ENCODE peak calls at places on chromosomes 13 and 19, in five cellular contexts. One of them, this sample, is unnamed.

GRCh38 chr19:33416307-33417215 is 43.1 kb downstream of the CEBPG start:
- DNase-seq in brain microvascular endothelial cell: peak; percentile 66
- DNase-seq in HFFc6: peak; percentile 50
- DNase-seq in pancreas: no peak
- DNase-seq in activated B cell treated with CpG ODN at 0.5 μM for 24 hours: peak; percentile 48
- DNase-seq in this sample: peak; percentile 84

GRCh38 chr19:45574526-45574925 is 10.1 kb downstream of the OPA3 start:
- DNase-seq in brain microvascular endothelial cell: no peak
- DNase-seq in pancreas: no peak
- DNase-seq in HFFc6: no peak
- DNase-seq in activated B cell treated with CpG ODN at 0.5 μM for 24 hours: no peak
- DNase-seq in this sample: no peak

GRCh38 chr19:15251749-15252397 is 19.6 kb upstream of the EPHX3 start:
- DNase-seq in brain microvascular endothelial cell: peak; percentile 92
- DNase-seq in HFFc6: peak; percentile 94
- DNase-seq in activated B cell treated with CpG ODN at 0.5 μM for 24 hours: no peak
- DNase-seq in pancreas: peak; percentile 60
- DNase-seq in this sample: peak; percentile 74

GRCh38 chr19:3186377-3186688 is 603 bp downstream of the NCLN start:
- DNase-seq in HFFc6: no peak
- DNase-seq in activated B cell treated with CpG ODN at 0.5 μM for 24 hours: no peak
- DNase-seq in pancreas: peak; percentile 60
- DNase-seq in brain microvascular endothelial cell: no peak
- DNase-seq in this sample: no peak

GRCh38 chr13:36344886-36345437 is 1.2 kb downstream of the SPART start:
- DNase-seq in HFFc6: no peak
- DNase-seq in pancreas: no peak
- DNase-seq in brain microvascular endothelial cell: no peak
- DNase-seq in activated B cell treated with CpG ODN at 0.5 μM for 24 hours: no peak
- DNase-seq in this sample: no peak

GRCh38 chr19:5264453-5264852 is 76.2 kb downstream of the PTPRS start:
- DNase-seq in HFFc6: no peak
- DNase-seq in pancreas: no peak
- DNase-seq in activated B cell treated with CpG ODN at 0.5 μM for 24 hours: no peak
- DNase-seq in brain microvascular endothelial cell: no peak
- DNase-seq in this sample: no peak

GRCh38 chr19:9914315-9915207 is 21.8 kb downstream of the OLFM2 start:
- DNase-seq in HFFc6: peak; percentile 66
- DNase-seq in pancreas: peak; percentile 83
- DNase-seq in activated B cell treated with CpG ODN at 0.5 μM for 24 hours: peak; percentile 35
- DNase-seq in brain microvascular endothelial cell: peak; percentile 72
- DNase-seq in this sample: peak; percentile 80

GRCh38 chr19:8641908-8642547 is 11.6 kb downstream of the NFILZ start:
- DNase-seq in activated B cell treated with CpG ODN at 0.5 μM for 24 hours: no peak
- DNase-seq in brain microvascular endothelial cell: peak; percentile 68
- DNase-seq in HFFc6: peak; percentile 45
- DNase-seq in pancreas: no peak
- DNase-seq in this sample: no peak

GRCh38 chr13:26996965-26997752 is 174.5 kb downstream of the USP12 start:
- DNase-seq in HFFc6: no peak
- DNase-seq in pancreas: no peak
- DNase-seq in brain microvascular endothelial cell: no peak
- DNase-seq in activated B cell treated with CpG ODN at 0.5 μM for 24 hours: no peak
- DNase-seq in this sample: no peak

GRCh38 chr19:8105471-8105870 is 43.9 kb downstream of the FBN3 start:
- DNase-seq in HFFc6: no peak
- DNase-seq in pancreas: no peak
- DNase-seq in activated B cell treated with CpG ODN at 0.5 μM for 24 hours: no peak
- DNase-seq in brain microvascular endothelial cell: no peak
- DNase-seq in this sample: no peak

GRCh38 chr19:2477732-2478191 is 1.8 kb downstream of the GADD45B start:
- DNase-seq in HFFc6: peak; percentile 17
- DNase-seq in pancreas: peak; percentile 60
- DNase-seq in brain microvascular endothelial cell: no peak
- DNase-seq in activated B cell treated with CpG ODN at 0.5 μM for 24 hours: peak; percentile 45
- DNase-seq in this sample: no peak

GRCh38 chr13:106153041-106153440 is 382.4 kb downstream of the EFNB2 start:
- DNase-seq in activated B cell treated with CpG ODN at 0.5 μM for 24 hours: no peak
- DNase-seq in pancreas: no peak
- DNase-seq in brain microvascular endothelial cell: no peak
- DNase-seq in HFFc6: no peak
- DNase-seq in this sample: no peak

GRCh38 chr19:38062959-38063786 is 156.2 kb downstream of the SIPA1L3 start:
- DNase-seq in activated B cell treated with CpG ODN at 0.5 μM for 24 hours: no peak
- DNase-seq in pancreas: no peak
- DNase-seq in brain microvascular endothelial cell: no peak
- DNase-seq in HFFc6: no peak
- DNase-seq in this sample: no peak

GRCh38 chr19:54009440-54009839 is 18.0 kb downstream of the CACNG6 start:
- DNase-seq in brain microvascular endothelial cell: no peak
- DNase-seq in HFFc6: no peak
- DNase-seq in activated B cell treated with CpG ODN at 0.5 μM for 24 hours: no peak
- DNase-seq in pancreas: no peak
- DNase-seq in this sample: no peak

GRCh38 chr19:16470541-16470910 is 1.2 kb downstream of the EPS15L1 start:
- DNase-seq in activated B cell treated with CpG ODN at 0.5 μM for 24 hours: no peak
- DNase-seq in pancreas: no peak
- DNase-seq in HFFc6: no peak
- DNase-seq in brain microvascular endothelial cell: no peak
- DNase-seq in this sample: no peak

GRCh38 chr19:3154957-3155736 is 19.3 kb downstream of the GNA15 start:
- DNase-seq in HFFc6: peak; percentile 99
- DNase-seq in activated B cell treated with CpG ODN at 0.5 μM for 24 hours: peak; percentile 62
- DNase-seq in pancreas: no peak
- DNase-seq in brain microvascular endothelial cell: peak; percentile 100
- DNase-seq in this sample: no peak

GRCh38 chr19:35911790-35912189 is 3.7 kb upstream of the TYROBP start:
- DNase-seq in activated B cell treated with CpG ODN at 0.5 μM for 24 hours: no peak
- DNase-seq in pancreas: peak; percentile 83
- DNase-seq in brain microvascular endothelial cell: no peak
- DNase-seq in HFFc6: no peak
- DNase-seq in this sample: no peak

GRCh38 chr13:107025991-107026390 is 458.1 kb upstream of the ARGLU1 start:
- DNase-seq in pancreas: peak; percentile 65
- DNase-seq in brain microvascular endothelial cell: peak; percentile 56
- DNase-seq in activated B cell treated with CpG ODN at 0.5 μM for 24 hours: no peak
- DNase-seq in HFFc6: no peak
- DNase-seq in this sample: no peak

GRCh38 chr19:44640518-44640917 is 3.2 kb upstream of the PVR start:
- DNase-seq in HFFc6: peak; percentile 38
- DNase-seq in activated B cell treated with CpG ODN at 0.5 μM for 24 hours: no peak
- DNase-seq in brain microvascular endothelial cell: no peak
- DNase-seq in pancreas: no peak
- DNase-seq in this sample: no peak

GRCh38 chr19:17755977-17756670 is 4.8 kb downstream of the FCHO1 start:
- DNase-seq in pancreas: peak; percentile 56
- DNase-seq in HFFc6: no peak
- DNase-seq in brain microvascular endothelial cell: peak; percentile 25
- DNase-seq in activated B cell treated with CpG ODN at 0.5 μM for 24 hours: peak; percentile 61
- DNase-seq in this sample: no peak

GRCh38 chr19:18425515-18426415 is 6.6 kb downstream of the SSBP4 start:
- DNase-seq in activated B cell treated with CpG ODN at 0.5 μM for 24 hours: no peak
- DNase-seq in pancreas: no peak
- DNase-seq in HFFc6: peak; percentile 74
- DNase-seq in brain microvascular endothelial cell: peak; percentile 52
- DNase-seq in this sample: no peak

GRCh38 chr13:65768545-65768944 is 1461.6 kb downstream of the PCDH9 start:
- DNase-seq in pancreas: no peak
- DNase-seq in brain microvascular endothelial cell: no peak
- DNase-seq in HFFc6: no peak
- DNase-seq in activated B cell treated with CpG ODN at 0.5 μM for 24 hours: no peak
- DNase-seq in this sample: no peak

GRCh38 chr19:41918653-41919244 is 9.5 kb downstream of the ERFL start:
- DNase-seq in HFFc6: no peak
- DNase-seq in brain microvascular endothelial cell: no peak
- DNase-seq in pancreas: no peak
- DNase-seq in activated B cell treated with CpG ODN at 0.5 μM for 24 hours: no peak
- DNase-seq in this sample: no peak

GRCh38 chr13:43058318-43058674 is 34.9 kb downstream of the DNAJC15 start:
- DNase-seq in pancreas: no peak
- DNase-seq in HFFc6: peak; percentile 95
- DNase-seq in brain microvascular endothelial cell: peak; percentile 81
- DNase-seq in activated B cell treated with CpG ODN at 0.5 μM for 24 hours: no peak
- DNase-seq in this sample: no peak

GRCh38 chr13:113879017-113879416 is 15.1 kb upstream of the GAS6 start:
- DNase-seq in brain microvascular endothelial cell: no peak
- DNase-seq in pancreas: no peak
- DNase-seq in HFFc6: no peak
- DNase-seq in activated B cell treated with CpG ODN at 0.5 μM for 24 hours: no peak
- DNase-seq in this sample: no peak

GRCh38 chr19:6536138-6536671 is 5.4 kb downstream of the TNFSF9 start:
- DNase-seq in pancreas: no peak
- DNase-seq in activated B cell treated with CpG ODN at 0.5 μM for 24 hours: peak; percentile 77
- DNase-seq in brain microvascular endothelial cell: peak; percentile 27
- DNase-seq in HFFc6: peak; percentile 27
- DNase-seq in this sample: no peak

DNA sequence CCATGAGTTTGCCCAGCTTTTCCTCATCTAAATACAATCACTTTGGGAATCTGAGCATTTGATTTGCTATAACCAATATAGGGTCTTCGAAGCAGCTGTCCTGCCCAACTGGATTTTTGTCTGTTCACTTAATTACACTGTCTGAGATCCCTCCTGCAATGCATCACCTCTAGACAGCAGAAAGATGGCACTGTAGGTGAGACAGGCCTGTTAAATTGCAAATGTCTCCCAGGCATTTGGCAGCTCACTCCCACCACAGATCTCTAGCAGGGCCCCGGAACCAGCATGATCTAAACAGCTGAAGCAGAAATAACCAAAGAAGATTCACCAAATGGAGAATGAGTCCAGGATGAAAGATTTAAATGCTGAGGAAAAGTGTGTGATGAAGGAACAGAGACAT is 41.9 kb upstream of the SERPINE3 start:
- DNase-seq in activated B cell treated with CpG ODN at 0.5 μM for 24 hours: no peak
- DNase-seq in pancreas: no peak
- DNase-seq in HFFc6: no peak
- DNase-seq in brain microvascular endothelial cell: no peak
- DNase-seq in this sample: no peak
- TF ChIP-seq CTCF in activated B cell treated with CpG ODN at 0.5 μM for 24 hours: no peak
- TF ChIP-seq CTCF in pancreas: no peak
- TF ChIP-seq CTCF in HFFc6: no peak
- TF ChIP-seq CTCF in brain microvascular endothelial cell: no peak
- TF ChIP-seq CTCF in this sample: no peak

DNA sequence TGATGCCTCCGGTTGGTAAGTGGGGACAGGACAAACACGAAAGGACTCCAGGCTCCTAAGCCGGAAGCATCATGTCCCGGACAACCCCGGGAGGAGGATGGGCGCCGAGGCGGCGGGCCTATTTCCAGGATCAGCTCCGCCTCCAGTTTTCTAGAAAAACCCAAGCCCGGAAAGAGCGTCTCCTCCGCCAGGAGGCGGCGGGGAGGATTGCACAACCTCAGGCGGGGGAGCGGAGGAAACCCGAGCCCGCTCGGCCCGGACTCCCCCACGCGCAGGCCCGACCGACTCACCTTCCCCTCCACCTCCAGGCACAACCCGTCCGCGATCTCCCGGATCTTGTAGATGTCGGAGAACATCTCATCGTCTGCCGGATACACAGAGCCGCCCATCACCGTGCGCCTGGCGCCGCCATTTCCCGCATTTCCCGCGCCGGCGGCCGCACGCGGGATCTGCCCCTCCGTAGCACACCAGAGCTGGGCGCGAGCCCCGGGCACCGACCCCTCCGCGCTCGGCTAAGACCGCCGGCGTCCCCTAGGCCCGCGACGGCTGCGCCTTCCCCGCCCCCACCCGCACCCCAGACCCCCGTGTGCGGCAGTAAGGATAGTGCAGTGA is 455 bp downstream of the TPT1 start:
- DNase-seq in brain microvascular endothelial cell: peak; percentile 82
- DNase-seq in activated B cell treated with CpG ODN at 0.5 μM for 24 hours: peak; percentile 70
- DNase-seq in HFFc6: peak; percentile 87
- DNase-seq in pancreas: peak; percentile 93
- DNase-seq in this sample: peak; percentile 86
- TF ChIP-seq CTCF in brain microvascular endothelial cell: peak; percentile 69
- TF ChIP-seq CTCF in activated B cell treated with CpG ODN at 0.5 μM for 24 hours: no peak
- TF ChIP-seq CTCF in HFFc6: peak; percentile 74
- TF ChIP-seq CTCF in pancreas: peak; percentile 26
- TF ChIP-seq CTCF in this sample: peak; percentile 58

GRCh38 chr19:51660975-51661600 is 14.5 kb upstream of the SIGLEC14 start:
- DNase-seq in HFFc6: peak; percentile 75
- DNase-seq in brain microvascular endothelial cell: peak; percentile 77
- DNase-seq in activated B cell treated with CpG ODN at 0.5 μM for 24 hours: peak; percentile 46
- DNase-seq in pancreas: peak; percentile 60
- DNase-seq in this sample: peak; percentile 84

GRCh38 chr19:51664131-51664530 is 17.5 kb upstream of the SIGLEC14 start:
- DNase-seq in brain microvascular endothelial cell: no peak
- DNase-seq in HFFc6: no peak
- DNase-seq in pancreas: no peak
- DNase-seq in activated B cell treated with CpG ODN at 0.5 μM for 24 hours: no peak
- DNase-seq in this sample: no peak

GRCh38 chr19:51663650-51664049 is 17.0 kb upstream of the SIGLEC14 start:
- DNase-seq in pancreas: no peak
- DNase-seq in brain microvascular endothelial cell: no peak
- DNase-seq in activated B cell treated with CpG ODN at 0.5 μM for 24 hours: no peak
- DNase-seq in HFFc6: no peak
- DNase-seq in this sample: no peak

GRCh38 chr19:51668167-51668566 is 21.5 kb upstream of the SIGLEC14 start:
- DNase-seq in brain microvascular endothelial cell: no peak
- DNase-seq in activated B cell treated with CpG ODN at 0.5 μM for 24 hours: no peak
- DNase-seq in pancreas: no peak
- DNase-seq in HFFc6: no peak
- DNase-seq in this sample: no peak

GRCh38 chr19:51664997-51665396 is 18.4 kb upstream of the SIGLEC14 start:
- DNase-seq in HFFc6: peak; percentile 36
- DNase-seq in pancreas: no peak
- DNase-seq in activated B cell treated with CpG ODN at 0.5 μM for 24 hours: no peak
- DNase-seq in brain microvascular endothelial cell: peak; percentile 17
- DNase-seq in this sample: no peak
- TF ChIP-seq CTCF in HFFc6: peak; percentile 79
- TF ChIP-seq CTCF in pancreas: no peak
- TF ChIP-seq CTCF in activated B cell treated with CpG ODN at 0.5 μM for 24 hours: no peak
- TF ChIP-seq CTCF in brain microvascular endothelial cell: peak; percentile 59
- TF ChIP-seq CTCF in this sample: no peak

GRCh38 chr13:70844391-70845108 is 736.3 kb upstream of the KLHL1 start:
- DNase-seq in brain microvascular endothelial cell: no peak
- DNase-seq in activated B cell treated with CpG ODN at 0.5 μM for 24 hours: no peak
- DNase-seq in HFFc6: no peak
- DNase-seq in pancreas: no peak
- DNase-seq in this sample: no peak

GRCh38 chr13:70841240-70842061 is 733.2 kb upstream of the KLHL1 start:
- DNase-seq in brain microvascular endothelial cell: no peak
- DNase-seq in HFFc6: no peak
- DNase-seq in pancreas: no peak
- DNase-seq in activated B cell treated with CpG ODN at 0.5 μM for 24 hours: no peak
- DNase-seq in this sample: no peak

DNA sequence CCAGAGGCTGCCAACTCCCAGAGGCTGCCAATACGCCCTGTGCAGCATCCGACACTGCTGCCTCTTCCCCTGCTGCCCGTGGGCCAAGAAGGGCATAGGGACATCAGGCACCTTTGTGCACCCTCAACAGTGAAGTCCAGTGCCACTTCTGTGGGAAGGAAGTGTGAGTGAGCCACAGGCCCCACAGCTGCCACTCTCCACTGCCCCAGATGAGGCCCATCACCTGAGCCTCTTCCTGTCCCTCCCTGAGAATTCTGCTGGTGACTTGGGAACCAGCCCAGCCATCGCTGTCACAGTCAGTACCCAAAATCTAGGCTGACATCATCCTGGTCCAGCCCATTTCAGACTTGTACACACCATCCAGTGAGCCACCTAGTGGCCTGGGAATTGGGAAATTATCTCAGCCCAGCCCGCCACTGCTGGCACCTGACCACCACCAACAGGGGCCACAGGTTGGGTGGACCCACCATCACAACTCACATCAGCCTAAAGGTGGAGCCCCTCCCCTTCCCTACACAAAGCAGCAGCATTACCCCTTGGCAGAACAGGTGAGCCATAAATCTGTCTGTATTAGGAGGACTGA is 733.9 kb upstream of the KLHL1 start:
- DNase-seq in brain microvascular endothelial cell: no peak
- DNase-seq in pancreas: no peak
- DNase-seq in HFFc6: no peak
- DNase-seq in activated B cell treated with CpG ODN at 0.5 μM for 24 hours: no peak
- DNase-seq in this sample: no peak
- TF ChIP-seq CTCF in brain microvascular endothelial cell: no peak
- TF ChIP-seq CTCF in pancreas: no peak
- TF ChIP-seq CTCF in HFFc6: no peak
- TF ChIP-seq CTCF in activated B cell treated with CpG ODN at 0.5 μM for 24 hours: no peak
- TF ChIP-seq CTCF in this sample: no peak

This sample was measured in mesothelial cell of epicardium.